ENCODE peak calls at places on chromosomes 6 and 20, in seven cellular contexts. One of them, this sample, is unnamed.
A peak's percentile ranks its signal among the peaks of the same experiment; 100 is the strongest.

GRCh38 chr6:111642463-111643158 is 36.9 kb upstream of the TRAF3IP2 start:
- DNase-seq in left ventricle myocardium inferior: peak; percentile 65
- DNase-seq in T-cell: no peak
- DNase-seq in midbrain: peak; percentile 58
- DNase-seq in fibroblast of pulmonary artery: peak; percentile 84
- DNase-seq in A673: peak; percentile 73
- DNase-seq in astrocyte of the spinal cord: peak; percentile 69
- DNase-seq in this sample: peak; percentile 31

GRCh38 chr6:10099086-10099499 is 315.8 kb downstream of the TFAP2A start:
- DNase-seq in left ventricle myocardium inferior: no peak
- DNase-seq in T-cell: no peak
- DNase-seq in A673: peak; percentile 41
- DNase-seq in astrocyte of the spinal cord: no peak
- DNase-seq in fibroblast of pulmonary artery: no peak
- DNase-seq in midbrain: no peak
- DNase-seq in this sample: no peak

GRCh38 chr20:62792182-62792939 is 3.9 kb upstream of the MRGBP start:
- DNase-seq in T-cell: no peak
- DNase-seq in midbrain: no peak
- DNase-seq in fibroblast of pulmonary artery: no peak
- DNase-seq in left ventricle myocardium inferior: no peak
- DNase-seq in astrocyte of the spinal cord: peak; percentile 41
- DNase-seq in A673: no peak
- DNase-seq in this sample: no peak

GRCh38 chr6:34027939-34028441 is 117.9 kb downstream of the GRM4 start:
- DNase-seq in midbrain: no peak
- DNase-seq in astrocyte of the spinal cord: no peak
- DNase-seq in A673: no peak
- DNase-seq in fibroblast of pulmonary artery: no peak
- DNase-seq in left ventricle myocardium inferior: no peak
- DNase-seq in T-cell: no peak
- DNase-seq in this sample: no peak

GRCh38 chr20:11271920-11272594 is 598.3 kb upstream of the JAG1 start:
- DNase-seq in T-cell: no peak
- DNase-seq in midbrain: no peak
- DNase-seq in fibroblast of pulmonary artery: no peak
- DNase-seq in A673: no peak
- DNase-seq in astrocyte of the spinal cord: no peak
- DNase-seq in left ventricle myocardium inferior: no peak
- DNase-seq in this sample: no peak

GRCh38 chr6:160088069-160088773 is 33.4 kb upstream of the SLC22A1 start:
- DNase-seq in A673: peak; percentile 52
- DNase-seq in astrocyte of the spinal cord: peak; percentile 79
- DNase-seq in T-cell: no peak
- DNase-seq in fibroblast of pulmonary artery: peak; percentile 88
- DNase-seq in midbrain: peak; percentile 50
- DNase-seq in left ventricle myocardium inferior: peak; percentile 51
- DNase-seq in this sample: peak; percentile 46

GRCh38 chr20:5168582-5169396 is 42.0 kb downstream of the CDS2 start:
- DNase-seq in T-cell: no peak
- DNase-seq in midbrain: no peak
- DNase-seq in A673: peak; percentile 74
- DNase-seq in fibroblast of pulmonary artery: peak; percentile 52
- DNase-seq in left ventricle myocardium inferior: no peak
- DNase-seq in astrocyte of the spinal cord: peak; percentile 70
- DNase-seq in this sample: no peak

GRCh38 chr6:110173506-110174132 is 5.9 kb downstream of the WASF1 start:
- DNase-seq in astrocyte of the spinal cord: no peak
- DNase-seq in A673: no peak
- DNase-seq in midbrain: peak; percentile 12
- DNase-seq in T-cell: no peak
- DNase-seq in left ventricle myocardium inferior: no peak
- DNase-seq in fibroblast of pulmonary artery: no peak
- DNase-seq in this sample: no peak

GRCh38 chr20:461254-462198 is 807 bp downstream of the TBC1D20 start:
- DNase-seq in midbrain: peak; percentile 52
- DNase-seq in A673: peak; percentile 62
- DNase-seq in left ventricle myocardium inferior: peak; percentile 48
- DNase-seq in astrocyte of the spinal cord: peak; percentile 45
- DNase-seq in T-cell: peak; percentile 29
- DNase-seq in fibroblast of pulmonary artery: peak; percentile 52
- DNase-seq in this sample: no peak

GRCh38 chr6:163127587-163127986 is 286.9 kb upstream of the QKI start:
- DNase-seq in astrocyte of the spinal cord: no peak
- DNase-seq in T-cell: no peak
- DNase-seq in midbrain: no peak
- DNase-seq in left ventricle myocardium inferior: no peak
- DNase-seq in A673: no peak
- DNase-seq in fibroblast of pulmonary artery: no peak
- DNase-seq in this sample: no peak

GRCh38 chr20:31587545-31588389 is 17.3 kb upstream of the ID1 start:
- DNase-seq in T-cell: no peak
- DNase-seq in midbrain: no peak
- DNase-seq in astrocyte of the spinal cord: no peak
- DNase-seq in A673: no peak
- DNase-seq in left ventricle myocardium inferior: peak; percentile 71
- DNase-seq in fibroblast of pulmonary artery: peak; percentile 49
- DNase-seq in this sample: peak; percentile 54

GRCh38 chr6:30768634-30769087 is 24.3 kb upstream of the IER3 start:
- DNase-seq in astrocyte of the spinal cord: no peak
- DNase-seq in left ventricle myocardium inferior: no peak
- DNase-seq in fibroblast of pulmonary artery: no peak
- DNase-seq in midbrain: no peak
- DNase-seq in A673: no peak
- DNase-seq in T-cell: no peak
- DNase-seq in this sample: no peak

GRCh38 chr20:63223121-63223825 is 7.3 kb upstream of the YTHDF1 start:
- DNase-seq in T-cell: no peak
- DNase-seq in midbrain: peak; percentile 9
- DNase-seq in astrocyte of the spinal cord: peak; percentile 35
- DNase-seq in fibroblast of pulmonary artery: peak; percentile 46
- DNase-seq in A673: peak; percentile 46
- DNase-seq in left ventricle myocardium inferior: no peak
- DNase-seq in this sample: peak; percentile 13

GRCh38 chr6:169048185-169048584 is 205.5 kb downstream of the THBS2 start:
- DNase-seq in midbrain: no peak
- DNase-seq in A673: no peak
- DNase-seq in T-cell: no peak
- DNase-seq in astrocyte of the spinal cord: no peak
- DNase-seq in left ventricle myocardium inferior: no peak
- DNase-seq in fibroblast of pulmonary artery: no peak
- DNase-seq in this sample: no peak

GRCh38 chr6:46583711-46584110 is 68.9 kb downstream of the CYP39A1 start:
- DNase-seq in astrocyte of the spinal cord: no peak
- DNase-seq in A673: no peak
- DNase-seq in fibroblast of pulmonary artery: no peak
- DNase-seq in midbrain: no peak
- DNase-seq in left ventricle myocardium inferior: no peak
- DNase-seq in T-cell: no peak
- DNase-seq in this sample: no peak

GRCh38 chr20:63177134-63177784 is 38.7 kb downstream of the YTHDF1 start:
- DNase-seq in T-cell: no peak
- DNase-seq in midbrain: no peak
- DNase-seq in left ventricle myocardium inferior: no peak
- DNase-seq in A673: peak; percentile 42
- DNase-seq in fibroblast of pulmonary artery: no peak
- DNase-seq in astrocyte of the spinal cord: no peak
- DNase-seq in this sample: peak; percentile 10

This sample was measured in NCI-H1694 treated with DMSO at 0.1 percent for 48 hours.